ENCODE peak calls at places on chromosomes 2 and 18, in nine cellular contexts. X, A, Z, J, K, U, I, G and F are unnamed samples.
A peak's percentile ranks its signal among the peaks of the same experiment; 100 is the strongest.

GRCh38 chr18:55384551-55385275 is 203.3 kb downstream of the TCF4 start:
- DNase-seq in X (no peak), K (peak; percentile 84), G (peak; percentile 46), J (peak; percentile 9), A (peak; percentile 11), I (no peak), Z (peak; percentile 59), U (no peak), F (no peak)

GRCh38 chr2:36663851-36664715 is 32.4 kb upstream of the VIT start:
- DNase-seq in G (peak; percentile 77), K (peak; percentile 61), Z (peak; percentile 76), A (peak; percentile 45), I (peak; percentile 46), J (no peak), U (peak; percentile 55), X (no peak), F (peak; percentile 62)

GRCh38 chr18:44474596-44474995 is 206.1 kb upstream of the SETBP1 start:
- DNase-seq in J (no peak), G (no peak), A (no peak), Z (no peak), U (no peak), K (no peak), I (no peak), X (no peak), F (no peak)

GRCh38 chr2:55109219-55109891 is 59.1 kb upstream of the RTN4 start:
- DNase-seq in Z (peak; percentile 73), I (no peak), K (no peak), G (peak; percentile 63), J (peak; percentile 22), X (no peak), A (peak; percentile 20), U (peak; percentile 36), F (no peak)

GRCh38 chr18:63237911-63238710 is 81.5 kb downstream of the BCL2 start:
- DNase-seq in I (peak; percentile 44), K (peak; percentile 77), Z (peak; percentile 74), X (no peak), A (peak; percentile 57), J (peak; percentile 35), U (peak; percentile 37), G (peak; percentile 91), F (peak; percentile 89)

GRCh38 chr2:15145046-15145817 is 415.9 kb downstream of the NBAS start:
- DNase-seq in X (no peak), U (no peak), G (no peak), Z (peak; percentile 67), A (no peak), K (no peak), J (no peak), I (no peak), F (no peak)

GRCh38 chr18:61946449-61946848 is 53.6 kb upstream of the RNF152 start:
- DNase-seq in Z (no peak), J (no peak), I (no peak), X (no peak), U (no peak), G (peak; percentile 74), K (no peak), A (no peak), F (no peak)

GRCh38 chr2:42568431-42569115 is at the start of gene MTA3:
- DNase-seq in X (peak; percentile 47), G (peak; percentile 49), U (peak; percentile 48), J (peak; percentile 71), I (no peak), K (peak; percentile 92), Z (peak; percentile 20), A (peak; percentile 72), F (no peak)

GRCh38 chr2:30367232-30368070 is 79.6 kb upstream of the LCLAT1 start:
- DNase-seq in G (peak; percentile 36), X (no peak), K (no peak), A (no peak), J (no peak), Z (no peak), I (no peak), U (no peak), F (no peak)

GRCh38 chr18:48781041-48781989 is 169.4 kb downstream of the SMAD7 start:
- DNase-seq in X (peak; percentile 92), J (peak; percentile 54), K (no peak), U (no peak), I (no peak), A (no peak), Z (no peak), G (peak; percentile 50), F (no peak)

GRCh38 chr2:136134126-136134525 is 16.2 kb upstream of the CXCR4 start:
- DNase-seq in K (no peak), U (no peak), X (no peak), A (no peak), J (no peak), Z (no peak), I (no peak), G (no peak), F (no peak)

GRCh38 chr2:223930002-223930976 is 14.8 kb downstream of the WDFY1 start:
- DNase-seq in K (peak; percentile 56), J (peak; percentile 33), Z (no peak), U (no peak), X (peak; percentile 54), I (no peak), G (peak; percentile 25), A (no peak), F (no peak)

GRCh38 chr2:43169987-43170732 is 56.2 kb downstream of the ZFP36L2 start:
- DNase-seq in J (peak; percentile 85), U (no peak), I (no peak), G (no peak), A (peak; percentile 73), X (no peak), Z (no peak), K (peak; percentile 88), F (no peak)

GRCh38 chr2:50863218-50863617 is 168.7 kb downstream of the NRXN1 start:
- DNase-seq in G (no peak), K (no peak), X (no peak), J (no peak), U (no peak), A (no peak), I (no peak), Z (no peak), F (no peak)

GRCh38 chr2:104733544-104733943 is 120.4 kb upstream of the POU3F3 start:
- DNase-seq in Z (peak; percentile 16), U (peak; percentile 7), J (peak; percentile 10), G (no peak), A (peak; percentile 38), I (no peak), X (no peak), K (peak; percentile 93), F (no peak)
- TF ChIP-seq CTCF in Z (peak; percentile 47), U (no peak), J (no peak), G (peak; percentile 39), A (peak; percentile 39), I (peak; percentile 14), X (no peak), K (peak; percentile 84), F (peak; percentile 29)

DNA sequence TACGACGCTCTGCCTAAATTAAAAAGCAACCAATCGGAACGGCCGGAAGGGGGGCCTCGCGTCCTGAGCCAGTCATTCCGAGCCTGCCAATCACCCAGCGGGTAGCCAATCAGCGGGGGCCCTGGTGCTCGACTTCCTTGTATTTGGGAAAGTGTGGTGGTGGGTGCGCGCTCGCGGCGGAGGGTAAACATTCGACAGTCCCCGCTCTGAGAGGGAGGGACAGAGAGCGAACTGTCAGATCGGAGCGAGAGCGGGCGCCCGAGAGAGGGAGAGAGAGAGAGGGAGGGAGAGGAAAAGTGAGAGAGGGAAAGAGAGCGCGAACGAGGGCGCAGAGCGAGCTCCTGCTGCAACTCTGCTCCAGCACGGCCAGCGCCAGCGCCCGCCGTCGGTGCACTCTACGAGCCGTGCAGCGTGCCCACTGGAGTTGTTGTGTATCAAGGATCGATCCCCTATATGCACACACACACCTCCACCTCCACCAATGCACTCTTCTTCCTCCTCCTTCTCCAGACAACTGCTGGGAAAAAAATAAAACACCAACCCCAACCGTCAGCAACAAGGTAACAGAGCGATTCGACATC is at the start of gene POU3F3:
- DNase-seq in G (peak; percentile 96), Z (no peak), J (peak; percentile 66), X (peak; percentile 58), U (peak; percentile 35), I (no peak), A (no peak), K (peak; percentile 100), F (peak; percentile 98)
- TF ChIP-seq CTCF in G (no peak), Z (no peak), J (no peak), X (no peak), U (no peak), I (no peak), A (no peak), K (no peak), F (no peak)

DNA sequence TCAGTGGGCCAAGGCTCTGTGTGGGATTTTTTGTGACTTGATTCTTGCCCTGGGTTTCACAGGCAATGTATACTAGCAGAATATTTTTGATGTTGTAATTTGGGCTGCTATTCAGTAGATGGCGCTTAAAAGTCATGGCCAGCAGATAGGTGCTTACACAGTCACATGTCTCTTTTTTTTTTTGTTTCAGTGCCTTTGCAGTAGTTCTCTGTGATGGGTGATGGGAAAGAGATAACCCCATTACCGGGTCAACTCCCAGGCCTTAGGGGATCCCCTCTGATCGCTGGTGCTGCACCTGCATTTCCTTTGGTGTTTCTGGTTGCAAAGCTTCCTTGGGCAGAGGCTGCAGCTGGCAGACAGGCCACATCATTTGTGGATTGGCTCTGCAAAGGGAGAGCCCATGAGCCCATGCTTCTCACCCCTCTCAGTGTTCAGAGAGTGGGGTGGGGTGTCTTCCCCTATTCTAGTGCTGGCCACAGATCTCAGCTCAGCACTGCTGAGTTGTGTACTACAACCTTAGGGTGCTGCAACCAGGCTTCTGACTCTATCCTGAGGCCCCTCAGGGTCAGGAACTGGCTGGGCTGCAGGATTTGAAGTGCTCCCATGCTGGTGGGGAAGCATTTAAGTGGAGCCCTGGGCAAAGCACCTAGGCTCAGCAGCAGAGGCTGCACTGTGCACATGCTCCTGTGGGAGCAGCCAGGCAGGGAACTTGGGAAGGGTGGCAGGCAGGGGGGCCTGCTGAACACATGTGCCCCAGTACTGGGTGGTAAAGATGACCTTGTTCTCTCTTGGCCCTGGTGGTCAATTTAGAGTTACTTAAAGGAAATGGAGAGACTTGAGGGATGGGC is 219.8 kb upstream of the SPHKAP start:
- DNase-seq in I (no peak), K (no peak), U (no peak), J (no peak), X (no peak), Z (peak; percentile 67), G (no peak), A (no peak), F (no peak)
- TF ChIP-seq CTCF in I (peak; percentile 47), K (peak; percentile 47), U (no peak), J (no peak), X (no peak), Z (peak; percentile 87), G (no peak), A (no peak), F (no peak)

DNA sequence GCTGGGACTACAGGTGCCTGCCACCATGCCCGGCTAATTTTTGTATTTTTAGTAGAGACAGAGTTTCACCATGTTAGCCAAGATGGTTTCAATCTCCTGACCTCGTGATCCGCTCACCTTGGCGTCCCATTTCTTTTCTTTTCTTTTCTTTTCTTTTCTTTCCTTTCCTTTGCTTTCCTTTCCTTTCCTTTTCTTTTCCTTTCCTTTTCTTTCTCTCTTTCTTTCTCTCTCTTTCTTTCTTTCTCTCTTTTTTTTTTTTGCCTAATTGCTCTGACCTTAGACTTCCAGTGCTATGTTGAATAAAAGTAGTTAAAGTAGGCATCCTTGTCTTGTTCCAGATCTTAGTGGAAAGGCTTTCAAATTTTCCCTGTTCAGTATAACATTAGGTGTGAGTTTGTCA is 41.0 kb upstream of the REEP1 start:
- DNase-seq in A (no peak), G (no peak), J (no peak), K (no peak), Z (no peak), I (no peak), X (no peak), U (no peak), F (no peak)
- TF ChIP-seq CTCF in A (no peak), G (no peak), J (no peak), K (no peak), Z (no peak), I (no peak), X (no peak), U (no peak), F (no peak)